ENCODE peak calls at places on chromosomes 3 and 15, in ten cellular contexts. One of them, this sample, is unnamed.

GRCh38 chr3:37997321-37997720 is 6.7 kb downstream of the VILL start:
- DNase-seq in A549: no peak
- DNase-seq in bronchial epithelial cell: no peak
- DNase-seq in DND-41: no peak
- DNase-seq in Peyer's patch: no peak
- DNase-seq in HAP-1: no peak
- DNase-seq in astrocyte of the spinal cord: no peak
- DNase-seq in AG04450: no peak
- DNase-seq in heart left ventricle: no peak
- DNase-seq in psoas muscle: peak; percentile 48
- DNase-seq in this sample: no peak

GRCh38 chr3:23671901-23672589 is 133.7 kb upstream of the UBE2E1 start:
- DNase-seq in heart left ventricle: peak; percentile 75
- DNase-seq in Peyer's patch: no peak
- DNase-seq in HAP-1: no peak
- DNase-seq in bronchial epithelial cell: peak; percentile 18
- DNase-seq in astrocyte of the spinal cord: no peak
- DNase-seq in psoas muscle: peak; percentile 56
- DNase-seq in DND-41: no peak
- DNase-seq in A549: no peak
- DNase-seq in AG04450: no peak
- DNase-seq in this sample: no peak

GRCh38 chr15:22949074-22949547 is 31.1 kb downstream of the CYFIP1 start:
- DNase-seq in astrocyte of the spinal cord: peak; percentile 62
- DNase-seq in AG04450: no peak
- DNase-seq in Peyer's patch: no peak
- DNase-seq in bronchial epithelial cell: no peak
- DNase-seq in heart left ventricle: peak; percentile 89
- DNase-seq in DND-41: no peak
- DNase-seq in A549: no peak
- DNase-seq in psoas muscle: peak; percentile 82
- DNase-seq in HAP-1: peak; percentile 77
- DNase-seq in this sample: no peak

GRCh38 chr15:54273928-54274327 is 295.7 kb downstream of the UNC13C start:
- DNase-seq in astrocyte of the spinal cord: no peak
- DNase-seq in psoas muscle: no peak
- DNase-seq in Peyer's patch: no peak
- DNase-seq in AG04450: no peak
- DNase-seq in bronchial epithelial cell: no peak
- DNase-seq in heart left ventricle: no peak
- DNase-seq in A549: peak; percentile 9
- DNase-seq in HAP-1: no peak
- DNase-seq in DND-41: no peak
- DNase-seq in this sample: peak; percentile 1

GRCh38 chr15:51818156-51818555 is 11.3 kb upstream of the TMOD3 start:
- DNase-seq in bronchial epithelial cell: no peak
- DNase-seq in astrocyte of the spinal cord: no peak
- DNase-seq in Peyer's patch: no peak
- DNase-seq in DND-41: no peak
- DNase-seq in A549: no peak
- DNase-seq in psoas muscle: no peak
- DNase-seq in heart left ventricle: no peak
- DNase-seq in HAP-1: no peak
- DNase-seq in AG04450: no peak
- DNase-seq in this sample: no peak

GRCh38 chr3:188554404-188554803 is 400.4 kb downstream of the LPP start:
- DNase-seq in astrocyte of the spinal cord: peak; percentile 65
- DNase-seq in DND-41: no peak
- DNase-seq in bronchial epithelial cell: no peak
- DNase-seq in HAP-1: no peak
- DNase-seq in A549: no peak
- DNase-seq in psoas muscle: peak; percentile 52
- DNase-seq in Peyer's patch: no peak
- DNase-seq in AG04450: peak; percentile 21
- DNase-seq in heart left ventricle: no peak
- DNase-seq in this sample: no peak

GRCh38 chr15:68797589-68798377 is 22.9 kb downstream of the ANP32A start:
- DNase-seq in A549: no peak
- DNase-seq in DND-41: no peak
- DNase-seq in AG04450: no peak
- DNase-seq in heart left ventricle: no peak
- DNase-seq in Peyer's patch: no peak
- DNase-seq in astrocyte of the spinal cord: no peak
- DNase-seq in HAP-1: no peak
- DNase-seq in psoas muscle: no peak
- DNase-seq in bronchial epithelial cell: no peak
- DNase-seq in this sample: no peak

GRCh38 chr15:73926191-73927002 is at the start of gene LOXL1:
- DNase-seq in A549: no peak
- DNase-seq in heart left ventricle: peak; percentile 88
- DNase-seq in psoas muscle: peak; percentile 84
- DNase-seq in DND-41: no peak
- DNase-seq in Peyer's patch: no peak
- DNase-seq in bronchial epithelial cell: peak; percentile 53
- DNase-seq in astrocyte of the spinal cord: peak; percentile 95
- DNase-seq in HAP-1: peak; percentile 64
- DNase-seq in AG04450: peak; percentile 71
- DNase-seq in this sample: no peak

GRCh38 chr15:48967336-48967735 is 3.6 kb upstream of the SHC4 start:
- DNase-seq in bronchial epithelial cell: no peak
- DNase-seq in Peyer's patch: no peak
- DNase-seq in heart left ventricle: no peak
- DNase-seq in HAP-1: no peak
- DNase-seq in psoas muscle: no peak
- DNase-seq in AG04450: no peak
- DNase-seq in astrocyte of the spinal cord: no peak
- DNase-seq in A549: no peak
- DNase-seq in DND-41: peak; percentile 7
- DNase-seq in this sample: no peak

GRCh38 chr3:102235679-102236078 is 199.1 kb upstream of the ZPLD1 start:
- DNase-seq in astrocyte of the spinal cord: peak; percentile 29
- DNase-seq in A549: peak; percentile 10
- DNase-seq in heart left ventricle: no peak
- DNase-seq in HAP-1: no peak
- DNase-seq in psoas muscle: no peak
- DNase-seq in Peyer's patch: no peak
- DNase-seq in DND-41: no peak
- DNase-seq in bronchial epithelial cell: peak; percentile 43
- DNase-seq in AG04450: no peak
- DNase-seq in this sample: peak; percentile 22

GRCh38 chr15:94582368-94582767 is 351.0 kb downstream of the MCTP2 start:
- DNase-seq in A549: peak; percentile 29
- DNase-seq in psoas muscle: no peak
- DNase-seq in bronchial epithelial cell: peak; percentile 12
- DNase-seq in astrocyte of the spinal cord: no peak
- DNase-seq in AG04450: no peak
- DNase-seq in DND-41: peak; percentile 30
- DNase-seq in Peyer's patch: no peak
- DNase-seq in heart left ventricle: no peak
- DNase-seq in HAP-1: no peak
- DNase-seq in this sample: peak; percentile 41

GRCh38 chr3:113626513-113627371 is 69.7 kb downstream of the USF3 start:
- DNase-seq in heart left ventricle: peak; percentile 65
- DNase-seq in DND-41: peak; percentile 25
- DNase-seq in astrocyte of the spinal cord: peak; percentile 71
- DNase-seq in AG04450: peak; percentile 7
- DNase-seq in A549: peak; percentile 82
- DNase-seq in psoas muscle: peak; percentile 64
- DNase-seq in bronchial epithelial cell: peak; percentile 59
- DNase-seq in HAP-1: peak; percentile 70
- DNase-seq in Peyer's patch: peak; percentile 78
- DNase-seq in this sample: peak; percentile 64

GRCh38 chr3:47266709-47267489 is 15.7 kb downstream of the KIF9 start:
- DNase-seq in heart left ventricle: peak; percentile 90
- DNase-seq in AG04450: peak; percentile 87
- DNase-seq in bronchial epithelial cell: peak; percentile 93
- DNase-seq in HAP-1: peak; percentile 25
- DNase-seq in psoas muscle: peak; percentile 90
- DNase-seq in A549: peak; percentile 26
- DNase-seq in DND-41: peak; percentile 92
- DNase-seq in Peyer's patch: peak; percentile 56
- DNase-seq in astrocyte of the spinal cord: peak; percentile 92
- DNase-seq in this sample: peak; percentile 42

GRCh38 chr15:41881550-41881924 is 12.3 kb downstream of the SPTBN5 start:
- DNase-seq in psoas muscle: no peak
- DNase-seq in bronchial epithelial cell: no peak
- DNase-seq in AG04450: no peak
- DNase-seq in A549: no peak
- DNase-seq in astrocyte of the spinal cord: no peak
- DNase-seq in HAP-1: no peak
- DNase-seq in heart left ventricle: no peak
- DNase-seq in Peyer's patch: no peak
- DNase-seq in DND-41: no peak
- DNase-seq in this sample: no peak
- H3K4me3 ChIP-seq in psoas muscle: peak overlapping the region; percentile 52
- H3K4me3 ChIP-seq in bronchial epithelial cell: peak overlapping the region; percentile 13
- H3K4me3 ChIP-seq in AG04450: no peak overlapping the region
- H3K4me3 ChIP-seq in A549: no peak overlapping the region
- H3K4me3 ChIP-seq in astrocyte of the spinal cord: no peak overlapping the region
- H3K4me3 ChIP-seq in HAP-1: no peak overlapping the region
- H3K4me3 ChIP-seq in heart left ventricle: peak overlapping the region; percentile 34
- H3K4me3 ChIP-seq in Peyer's patch: peak overlapping the region; percentile 27
- H3K4me3 ChIP-seq in DND-41: no peak overlapping the region
- H3K4me3 ChIP-seq in this sample: no peak overlapping the region

DNA sequence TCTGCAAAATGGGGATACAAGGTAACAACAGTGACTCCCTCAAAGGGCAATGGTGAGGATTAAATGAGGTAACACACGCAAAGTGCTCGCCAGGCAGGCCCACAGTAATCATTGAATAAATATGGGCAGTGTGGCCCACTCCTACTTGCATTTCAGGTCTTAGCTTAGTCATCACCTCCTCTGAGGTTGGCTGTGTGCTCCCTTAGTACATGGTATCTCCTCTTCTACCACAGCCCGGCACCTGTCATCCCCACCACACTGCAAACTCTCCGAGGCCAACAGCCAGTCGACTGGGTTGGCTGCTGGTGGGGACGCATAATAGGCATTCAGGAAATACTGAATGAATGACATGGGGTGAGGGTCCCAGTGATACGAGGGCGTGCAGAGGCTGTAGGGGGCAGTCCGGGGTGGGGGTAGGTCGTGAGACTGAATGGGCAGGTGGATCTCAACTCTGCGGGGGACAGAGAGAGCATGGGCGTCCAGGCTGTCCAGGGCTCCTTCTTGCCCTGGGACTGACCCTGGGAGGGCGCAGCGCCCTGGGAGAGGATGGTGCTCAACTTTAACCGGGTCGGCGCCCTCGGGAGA is 375 bp upstream of the MYZAP start:
- DNase-seq in psoas muscle: no peak
- DNase-seq in heart left ventricle: no peak
- DNase-seq in DND-41: no peak
- DNase-seq in bronchial epithelial cell: peak; percentile 57
- DNase-seq in AG04450: no peak
- DNase-seq in astrocyte of the spinal cord: no peak
- DNase-seq in Peyer's patch: no peak
- DNase-seq in HAP-1: no peak
- DNase-seq in A549: no peak
- DNase-seq in this sample: no peak
- H3K4me3 ChIP-seq in psoas muscle: peak overlapping the region; percentile 74
- H3K4me3 ChIP-seq in heart left ventricle: peak overlapping the region; percentile 74
- H3K4me3 ChIP-seq in DND-41: no peak overlapping the region
- H3K4me3 ChIP-seq in bronchial epithelial cell: peak overlapping the region; percentile 56
- H3K4me3 ChIP-seq in AG04450: peak overlapping the region; percentile 32
- H3K4me3 ChIP-seq in astrocyte of the spinal cord: peak overlapping the region; percentile 38
- H3K4me3 ChIP-seq in Peyer's patch: peak overlapping the region; percentile 43
- H3K4me3 ChIP-seq in HAP-1: no peak overlapping the region
- H3K4me3 ChIP-seq in A549: peak overlapping the region; percentile 66
- H3K4me3 ChIP-seq in this sample: no peak overlapping the region

DNA sequence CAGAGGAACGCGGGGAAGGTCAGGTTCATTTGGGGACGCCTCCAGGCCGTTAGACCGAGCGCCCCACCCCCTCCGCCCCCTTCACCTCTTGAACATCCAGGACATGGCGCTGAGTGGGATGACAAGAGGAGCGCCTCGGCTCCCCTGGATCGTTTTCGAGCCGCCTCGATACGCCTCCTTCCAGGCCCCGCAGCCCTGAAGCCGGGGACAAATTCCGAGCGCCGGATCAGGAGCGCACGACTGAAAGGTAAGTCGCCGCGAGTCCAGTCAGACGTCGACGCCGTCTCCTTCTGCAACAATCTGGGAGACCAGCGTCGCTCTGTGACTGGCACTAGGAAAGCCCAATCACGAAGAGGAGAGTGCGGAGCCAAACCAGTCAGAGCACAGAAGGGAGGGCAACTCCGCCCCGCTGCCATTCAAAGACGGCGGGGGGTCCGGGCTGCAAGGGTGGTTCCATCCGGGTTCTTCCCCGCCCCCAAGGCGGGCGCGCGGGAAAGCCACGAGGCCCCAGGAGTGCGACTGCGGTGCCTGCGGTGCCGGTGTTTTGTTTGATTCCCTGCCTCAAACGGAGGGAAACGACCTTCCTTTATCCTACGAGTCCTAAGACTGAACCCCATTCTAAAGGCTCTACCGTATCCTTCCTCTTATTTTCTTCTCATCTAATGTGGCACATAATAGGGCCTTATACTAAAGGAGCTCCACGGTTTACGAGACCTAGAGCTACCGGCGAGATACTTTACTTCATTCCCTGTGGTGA is at the start of gene HLTF:
- DNase-seq in A549: peak; percentile 98
- DNase-seq in AG04450: peak; percentile 97
- DNase-seq in heart left ventricle: peak; percentile 95
- DNase-seq in astrocyte of the spinal cord: peak; percentile 98
- DNase-seq in DND-41: peak; percentile 98
- DNase-seq in psoas muscle: peak; percentile 94
- DNase-seq in bronchial epithelial cell: peak; percentile 92
- DNase-seq in HAP-1: peak; percentile 92
- DNase-seq in Peyer's patch: peak; percentile 90
- DNase-seq in this sample: peak; percentile 98
- H3K4me3 ChIP-seq in A549: peak within 1 kb of the TSS; percentile 71
- H3K4me3 ChIP-seq in AG04450: peak within 1 kb of the TSS; percentile 92
- H3K4me3 ChIP-seq in heart left ventricle: peak within 1 kb of the TSS; percentile 82
- H3K4me3 ChIP-seq in astrocyte of the spinal cord: peak within 1 kb of the TSS; percentile 94
- H3K4me3 ChIP-seq in DND-41: peak within 1 kb of the TSS; percentile 72
- H3K4me3 ChIP-seq in psoas muscle: peak within 1 kb of the TSS; percentile 80
- H3K4me3 ChIP-seq in bronchial epithelial cell: peak within 1 kb of the TSS; percentile 67
- H3K4me3 ChIP-seq in HAP-1: peak within 1 kb of the TSS; percentile 68
- H3K4me3 ChIP-seq in Peyer's patch: peak within 1 kb of the TSS; percentile 57
- H3K4me3 ChIP-seq in this sample: peak within 1 kb of the TSS; percentile 95

GRCh38 chr15:39022532-39023305 is 458.1 kb upstream of the RASGRP1 start:
- DNase-seq in AG04450: no peak
- DNase-seq in astrocyte of the spinal cord: no peak
- DNase-seq in HAP-1: no peak
- DNase-seq in bronchial epithelial cell: no peak
- DNase-seq in A549: no peak
- DNase-seq in heart left ventricle: no peak
- DNase-seq in Peyer's patch: no peak
- DNase-seq in DND-41: no peak
- DNase-seq in psoas muscle: no peak
- DNase-seq in this sample: no peak
- H3K4me3 ChIP-seq in AG04450: no peak overlapping the region
- H3K4me3 ChIP-seq in astrocyte of the spinal cord: no peak overlapping the region
- H3K4me3 ChIP-seq in HAP-1: no peak overlapping the region
- H3K4me3 ChIP-seq in bronchial epithelial cell: no peak overlapping the region
- H3K4me3 ChIP-seq in A549: no peak overlapping the region
- H3K4me3 ChIP-seq in heart left ventricle: no peak overlapping the region
- H3K4me3 ChIP-seq in Peyer's patch: no peak overlapping the region
- H3K4me3 ChIP-seq in DND-41: no peak overlapping the region
- H3K4me3 ChIP-seq in psoas muscle: no peak overlapping the region
- H3K4me3 ChIP-seq in this sample: no peak overlapping the region